ENCODE peak calls at places on chromosomes 6 and 20, in four cellular contexts. T is OCI-LY7, Z is AG04450, E is mesothelial cell of epicardium. V is an unnamed sample.

GRCh38 chr6:131680868-131681267 is 20.3 kb downstream of the OR2A4 start:
- DNase-seq in T (no peak), Z (no peak), E (no peak), V (no peak)

GRCh38 chr20:51628533-51629398 is 86.2 kb upstream of the NFATC2 start:
- DNase-seq in T (no peak), Z (no peak), E (no peak), V (no peak)

GRCh38 chr6:5135783-5136376 is 50.7 kb downstream of the PPP1R3G start:
- DNase-seq in T (peak; percentile 58), Z (no peak), E (no peak), V (no peak)

GRCh38 chr6:106745396-106745795 is 116.0 kb downstream of the QRSL1 start:
- DNase-seq in T (no peak), Z (no peak), E (no peak), V (no peak)

GRCh38 chr20:8421981-8422380 is 289.9 kb downstream of the PLCB1 start:
- DNase-seq in T (no peak), Z (no peak), E (no peak), V (no peak)

GRCh38 chr6:136747538-136747937 is 44.7 kb downstream of the MAP3K5 start:
- DNase-seq in T (no peak), Z (no peak), E (no peak), V (no peak)

GRCh38 chr20:16063876-16064275 is 509.4 kb downstream of the KIF16B start:
- DNase-seq in T (no peak), Z (peak; percentile 13), E (no peak), V (no peak)

GRCh38 chr20:48025061-48025515 is 239.8 kb upstream of the SULF2 start:
- DNase-seq in T (peak; percentile 15), Z (no peak), E (no peak), V (no peak)

GRCh38 chr6:24205020-24205492 is 79.0 kb downstream of the NRSN1 start:
- DNase-seq in T (peak; percentile 45), Z (peak; percentile 0), E (no peak), V (peak; percentile 10)

GRCh38 chr6:142055219-142055618 is 77.5 kb upstream of the GJE1 start:
- DNase-seq in T (no peak), Z (no peak), E (no peak), V (no peak)

GRCh38 chr6:166301611-166302529 is 6.3 kb downstream of the PRR18 start:
- DNase-seq in T (no peak), Z (no peak), E (no peak), V (no peak)

GRCh38 chr20:1809611-1810510 is 85.3 kb upstream of the SIRPA start:
- DNase-seq in T (no peak), Z (no peak), E (no peak), V (no peak)

GRCh38 chr6:2560903-2561698 is 189.6 kb downstream of the MYLK4 start:
- DNase-seq in T (no peak), Z (no peak), E (no peak), V (no peak)

GRCh38 chr20:45011108-45011526 is 44.8 kb downstream of the STK4 start:
- DNase-seq in T (peak; percentile 65), Z (peak; percentile 39), E (peak; percentile 44), V (no peak)

GRCh38 chr6:33786736-33787135 is 2.2 kb downstream of the LEMD2 start:
- DNase-seq in T (no peak), Z (no peak), E (no peak), V (no peak)

GRCh38 chr6:34484899-34485298 is 19.0 kb downstream of the PACSIN1 start:
- DNase-seq in T (peak; percentile 91), Z (no peak), E (no peak), V (no peak)

GRCh38 chr6:26159417-26160273 is 72.4 kb downstream of the HFE start:
- DNase-seq in T (peak; percentile 75), Z (no peak), E (no peak), V (no peak)

GRCh38 chr6:125781307-125781868 is 9.4 kb upstream of the NCOA7 start:
- DNase-seq in T (no peak), Z (no peak), E (no peak), V (no peak)

GRCh38 chr6:158629376-158630221 is 14.9 kb downstream of the DYNLT1 start:
- DNase-seq in T (peak; percentile 20), Z (no peak), E (no peak), V (no peak)

GRCh38 chr6:40550096-40550731 is 37.0 kb downstream of the LRFN2 start:
- DNase-seq in T (peak; percentile 47), Z (peak; percentile 11), E (no peak), V (no peak)

GRCh38 chr6:25519856-25520255 is 132.2 kb upstream of the SCGN start:
- DNase-seq in T (no peak), Z (no peak), E (no peak), V (no peak)

GRCh38 chr20:56443654-56444540 is 24.5 kb upstream of the RTF2 start:
- DNase-seq in T (no peak), Z (peak; percentile 59), E (peak; percentile 25), V (no peak)

GRCh38 chr6:118875672-118876071 is 18.3 kb upstream of the ASF1A start:
- DNase-seq in T (no peak), Z (no peak), E (no peak), V (no peak)

GRCh38 chr6:30441171-30441570 is 48.1 kb upstream of the HLA-E start:
- DNase-seq in T (no peak), Z (no peak), E (no peak), V (no peak)

GRCh38 chr6:53483423-53484353 is 61.2 kb downstream of the GCLC start:
- DNase-seq in T (peak; percentile 7), Z (no peak), E (no peak), V (no peak)

GRCh38 chr6:156809034-156809433 is 31.9 kb downstream of the ARID1B start:
- DNase-seq in T (peak; percentile 80), Z (no peak), E (no peak), V (no peak)

GRCh38 chr20:52595492-52595891 is 376.7 kb upstream of the TSHZ2 start:
- DNase-seq in T (no peak), Z (no peak), E (no peak), V (no peak)

GRCh38 chr20:22762576-22763256 is 178.3 kb upstream of the FOXA2 start:
- DNase-seq in T (no peak), Z (no peak), E (no peak), V (no peak)

GRCh38 chr20:59159822-59160740 is 3.5 kb upstream of the ZNF831 start:
- DNase-seq in T (peak; percentile 41), Z (no peak), E (no peak), V (no peak)

GRCh38 chr20:63858393-63859165 is 2.7 kb upstream of the ABHD16B start:
- DNase-seq in T (peak; percentile 34), Z (peak; percentile 33), E (no peak), V (no peak)
- TF ChIP-seq CTCF in T (no peak), Z (peak; percentile 63), E (no peak), V (peak; percentile 17)

DNA sequence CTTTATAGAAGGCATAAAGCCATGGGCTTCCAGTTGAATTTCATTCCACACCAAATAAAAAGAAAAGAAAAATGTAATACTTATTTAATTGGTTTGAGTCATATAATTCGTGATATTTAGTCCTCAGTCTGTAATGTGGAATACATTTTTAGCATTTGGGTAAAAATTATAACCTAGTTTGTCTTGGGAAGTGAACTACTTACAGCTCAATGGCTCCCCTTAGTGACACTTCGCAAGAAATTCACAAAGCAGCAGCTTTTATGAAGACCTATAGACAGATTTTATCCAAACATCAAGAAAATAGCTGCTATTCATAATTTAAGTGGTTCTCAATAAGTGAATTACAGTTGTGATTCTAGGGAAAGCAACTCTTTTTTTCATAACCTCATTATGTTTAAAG is 72.1 kb downstream of the RSPO3 start:
- DNase-seq in T (peak; percentile 24), Z (no peak), E (no peak), V (no peak)
- TF ChIP-seq CTCF in T (peak; percentile 76), Z (peak; percentile 64), E (no peak), V (peak; percentile 66)

GRCh38 chr20:378961-379336 is 1.6 kb upstream of the TRIB3 start:
- DNase-seq in T (no peak), Z (no peak), E (no peak), V (no peak)

GRCh38 chr20:383889-384288 is 3.3 kb downstream of the TRIB3 start:
- DNase-seq in T (no peak), Z (no peak), E (no peak), V (no peak)

GRCh38 chr20:380763-381580 is 412 bp downstream of the TRIB3 start:
- DNase-seq in T (peak; percentile 91), Z (no peak), E (peak; percentile 70), V (no peak)

GRCh38 chr20:382291-383115 is 1.9 kb downstream of the TRIB3 start:
- DNase-seq in T (no peak), Z (no peak), E (no peak), V (no peak)

DNA sequence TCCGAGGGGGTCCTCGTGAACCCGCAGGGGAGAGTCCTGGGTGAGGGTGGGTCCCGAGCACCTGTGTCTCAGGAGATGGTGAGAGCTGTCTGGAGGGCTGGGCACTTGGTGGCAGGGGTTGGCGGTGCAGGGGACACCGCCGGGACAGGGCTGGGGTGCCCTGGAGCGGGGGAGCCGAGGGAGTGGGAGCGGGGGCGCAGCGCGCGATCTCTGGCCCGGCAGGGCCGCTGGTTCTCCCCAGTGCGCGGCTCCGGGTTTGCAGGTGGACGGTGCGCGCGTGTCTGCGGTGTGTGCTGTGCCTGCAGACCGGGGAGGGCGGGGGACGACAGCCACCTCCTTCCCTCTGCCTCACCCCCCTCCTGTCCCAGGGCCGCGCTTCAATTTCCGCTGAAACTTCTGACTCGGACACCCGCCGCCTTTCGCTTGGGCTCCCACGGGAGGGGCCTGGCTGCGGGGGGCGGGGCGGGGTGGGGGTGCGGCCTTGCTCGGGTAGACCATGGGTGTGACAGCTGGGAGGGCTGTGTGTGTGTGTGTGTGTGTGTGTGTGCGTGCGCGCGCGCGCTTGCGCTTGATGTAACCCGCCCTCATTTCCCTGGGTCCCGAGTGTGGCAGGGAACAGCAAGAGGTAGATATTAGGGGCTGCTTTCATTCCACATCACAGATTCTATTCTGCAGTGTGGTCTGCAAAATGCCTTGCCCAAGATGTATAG is 1.2 kb downstream of the TRIB3 start:
- DNase-seq in T (peak; percentile 92), Z (no peak), E (peak; percentile 56), V (no peak)
- TF ChIP-seq CTCF in T (no peak), Z (no peak), E (no peak), V (no peak)

GRCh38 chr20:49850463-49851233 is 38.0 kb downstream of the SLC9A8 start:
- DNase-seq in T (no peak), Z (no peak), E (no peak), V (no peak)

GRCh38 chr20:49851234-49851755 is 38.7 kb downstream of the SLC9A8 start:
- DNase-seq in T (no peak), Z (no peak), E (no peak), V (no peak)

GRCh38 chr20:49843139-49843538 is 30.5 kb downstream of the SLC9A8 start:
- DNase-seq in T (no peak), Z (no peak), E (no peak), V (no peak)

GRCh38 chr20:49843770-49844169 is 31.1 kb downstream of the SLC9A8 start:
- DNase-seq in T (no peak), Z (no peak), E (no peak), V (no peak)

DNA sequence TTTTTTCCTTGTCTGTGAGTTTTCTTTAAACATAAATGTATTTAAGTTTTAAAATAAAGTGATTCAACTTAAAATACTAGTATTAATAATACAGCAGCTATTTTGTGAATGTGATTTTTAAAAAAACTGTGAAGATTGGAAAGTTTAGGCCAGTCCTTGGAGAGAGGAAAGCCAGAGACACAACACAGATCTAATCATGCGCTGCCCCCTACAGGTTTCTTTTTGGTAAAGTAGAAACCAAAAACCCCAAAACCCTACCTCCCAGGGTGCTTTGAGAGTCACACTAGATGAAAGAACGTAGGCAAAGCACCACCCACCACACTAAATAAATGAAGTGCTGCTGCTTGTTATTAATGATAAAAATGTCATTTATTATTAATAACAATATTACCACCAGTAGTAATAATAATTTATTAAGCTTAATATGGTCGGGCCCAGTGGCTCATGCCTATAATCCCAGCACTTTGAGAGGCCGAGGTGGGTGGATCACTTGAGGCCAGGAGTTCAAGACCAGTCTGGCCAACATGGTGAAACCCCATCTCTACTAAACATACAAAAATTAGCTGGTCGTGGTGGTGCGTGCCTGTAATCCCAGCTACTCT is 33.7 kb downstream of the SLC9A8 start:
- DNase-seq in T (peak; percentile 77), Z (no peak), E (no peak), V (no peak)
- TF ChIP-seq CTCF in T (peak; percentile 92), Z (peak; percentile 65), E (peak; percentile 54), V (peak; percentile 56)

V was measured in D721Med.